ENCODE peak calls at places on chromosomes 5 and 9, in four cellular contexts. H, P, D and T are unnamed samples.

GRCh38 chr9:110655723-110656641 is 12.6 kb upstream of the MUSK start:
- DNase-seq in H (peak), D (no peak), P (no peak), T (no peak)

GRCh38 chr9:132942541-132943182 is 1.8 kb downstream of the TSC1 start:
- DNase-seq in H (peak), P (no peak), D (no peak), T (no peak)

GRCh38 chr5:121164632-121165031 is 687.0 kb upstream of the FTMT start:
- DNase-seq in P (no peak), D (no peak), H (no peak), T (no peak)

GRCh38 chr5:32572778-32573480 is 12.4 kb upstream of the SUB1 start:
- DNase-seq in D (peak), P (no peak), H (no peak), T (no peak)

GRCh38 chr9:89137548-89138462 is 40.8 kb downstream of the SHC3 start:
- DNase-seq in D (no peak), P (no peak), H (peak), T (peak)

GRCh38 chr5:74945561-74946165 is 79.5 kb upstream of the FAM169A start:
- DNase-seq in H (no peak), P (no peak), D (peak), T (no peak)

GRCh38 chr9:133370680-133371079 is 5.2 kb downstream of the SURF4 start:
- DNase-seq in H (no peak), P (no peak), D (no peak), T (no peak)

GRCh38 chr5:125112196-125112595 is 365.8 kb upstream of the ZNF608 start:
- DNase-seq in H (peak), P (no peak), D (no peak), T (no peak)

GRCh38 chr5:105132578-105132977 is 1570.0 kb upstream of the NUDT12 start:
- DNase-seq in P (no peak), H (no peak), D (no peak), T (no peak)

GRCh38 chr5:73640861-73641320 is 14.9 kb downstream of the ARHGEF28 start:
- DNase-seq in D (no peak), P (no peak), H (peak), T (peak)

GRCh38 chr9:35172878-35173277 is 11.1 kb downstream of the UNC13B start:
- DNase-seq in P (no peak), H (no peak), D (no peak), T (no peak)

GRCh38 chr9:129411501-129412175 is 209.3 kb downstream of the C9orf50 start:
- DNase-seq in D (no peak), P (no peak), H (no peak), T (no peak)

GRCh38 chr5:424259-425110 is 18.5 kb upstream of the EXOC3 start:
- DNase-seq in H (peak), P (no peak), D (peak), T (no peak)

GRCh38 chr9:89305868-89306267 is 5.1 kb upstream of the CKS2 start:
- DNase-seq in P (no peak), D (no peak), H (no peak), T (no peak)

GRCh38 chr5:1815881-1816292 is 14.7 kb downstream of the NDUFS6 start:
- DNase-seq in H (no peak), P (no peak), D (no peak), T (no peak)

GRCh38 chr9:36499156-36499886 is 73.4 kb upstream of the MELK start:
- DNase-seq in D (no peak), H (no peak), P (no peak), T (no peak)

GRCh38 chr5:75078035-75078434 is 25.7 kb upstream of the GCNT4 start:
- DNase-seq in D (no peak), P (no peak), H (no peak), T (no peak)

GRCh38 chr5:88889165-88890069 is 6.4 kb upstream of the MEF2C start:
- DNase-seq in D (no peak), H (peak), P (no peak), T (peak)

GRCh38 chr9:130034570-130034969 is 8.4 kb downstream of the FNBP1 start:
- DNase-seq in H (peak), D (no peak), P (no peak), T (peak)

GRCh38 chr5:149658299-149658698 is 71.8 kb upstream of the PPARGC1B start:
- DNase-seq in D (no peak), H (no peak), P (no peak), T (no peak)

GRCh38 chr9:4167040-4167671 is 132.7 kb downstream of the GLIS3 start:
- DNase-seq in D (no peak), H (peak), P (no peak), T (no peak)

GRCh38 chr5:178624626-178625546 is 2.0 kb downstream of the CLK4 start:
- DNase-seq in D (no peak), H (peak), P (no peak), T (peak)

GRCh38 chr9:33250458-33250995 is 10.6 kb downstream of the SPINK4 start:
- DNase-seq in P (no peak), H (peak), D (no peak), T (no peak)

GRCh38 chr9:37037744-37038640 is 3.9 kb upstream of the PAX5 start:
- DNase-seq in H (no peak), P (no peak), D (no peak), T (no peak)

GRCh38 chr9:34600908-34601307 is 11.0 kb downstream of the RPP25L start:
- DNase-seq in D (no peak), P (no peak), H (no peak), T (no peak)

GRCh38 chr5:78514427-78515345 is 133.9 kb downstream of the LHFPL2 start:
- DNase-seq in H (peak), D (no peak), P (no peak), T (no peak)

GRCh38 chr5:145925803-145926202 is 10.6 kb upstream of the SH3RF2 start:
- DNase-seq in D (no peak), H (peak), P (no peak), T (peak)

GRCh38 chr9:25691786-25692185 is 13.5 kb upstream of the TUSC1 start:
- DNase-seq in P (no peak), D (no peak), H (peak), T (no peak)

GRCh38 chr5:142816577-142816976 is 46.4 kb downstream of the ARHGAP26 start:
- DNase-seq in D (no peak), P (no peak), H (peak), T (peak)

GRCh38 chr5:6419340-6419852 is 29.3 kb upstream of the UBE2QL1 start:
- DNase-seq in D (no peak), P (no peak), H (no peak), T (peak)

GRCh38 chr5:105812356-105812755 is 1858.4 kb downstream of the EFNA5 start:
- DNase-seq in P (no peak), H (peak), D (no peak), T (no peak)

GRCh38 chr5:178241259-178241658 is 8.7 kb upstream of the PHYKPL start:
- DNase-seq in P (no peak), D (no peak), H (no peak), T (peak)

GRCh38 chr5:59367791-59368394 is 525.6 kb downstream of the PDE4D start:
- DNase-seq in P (no peak), H (peak), D (no peak), T (peak)

GRCh38 chr5:179347581-179347980 is 2.3 kb upstream of the ADAMTS2 start:
- DNase-seq in P (no peak), H (no peak), D (no peak), T (no peak)

GRCh38 chr5:142915840-142916424 is 145.8 kb downstream of the ARHGAP26 start:
- DNase-seq in H (peak), D (peak), P (peak), T (no peak)

GRCh38 chr9:111853450-111853827 is 43.2 kb upstream of the UGCG start:
- DNase-seq in P (no peak), H (no peak), D (no peak), T (no peak)

GRCh38 chr9:111854799-111855198 is 41.8 kb upstream of the UGCG start:
- DNase-seq in P (no peak), H (peak), D (no peak), T (no peak)

GRCh38 chr9:111852291-111852690 is 44.3 kb upstream of the UGCG start:
- DNase-seq in P (no peak), H (no peak), D (no peak), T (no peak)

DNA sequence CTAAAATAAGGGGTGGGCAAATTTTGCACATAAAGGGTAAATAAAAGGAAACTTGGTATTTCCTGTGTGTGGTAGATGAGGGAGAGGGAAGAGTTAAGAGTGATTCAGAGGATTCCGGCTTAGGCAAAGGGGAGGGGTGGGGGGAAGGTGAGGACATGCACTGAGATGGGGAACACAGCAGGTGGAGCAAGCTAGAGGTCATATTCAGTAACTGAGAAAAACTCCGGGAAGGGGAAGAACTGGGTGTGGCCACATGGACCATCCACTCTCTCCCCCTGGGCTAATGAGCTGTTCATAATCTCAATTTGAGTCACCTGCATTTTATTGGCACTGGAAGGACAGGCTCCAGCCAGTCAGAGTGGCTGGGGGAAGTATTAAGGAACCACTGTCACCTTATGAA is 45.1 kb upstream of the UGCG start:
- DNase-seq in H (peak), D (no peak), P (no peak), T (no peak)
- TF ChIP-seq FOS in H (no peak), D (no peak), P (no peak), T (no peak)

GRCh38 chr9:70517926-70518325 is 103.5 kb upstream of the KLF9 start:
- DNase-seq in D (no peak), P (peak), H (no peak), T (no peak)

GRCh38 chr9:70514273-70514672 is 99.8 kb upstream of the KLF9 start:
- DNase-seq in H (no peak), D (no peak), P (no peak), T (no peak)

GRCh38 chr9:70525553-70525952 is 111.1 kb upstream of the KLF9 start:
- DNase-seq in H (peak), P (no peak), D (no peak), T (peak)

GRCh38 chr9:70519912-70520724 is 105.7 kb upstream of the KLF9 start:
- DNase-seq in D (peak), H (no peak), P (no peak), T (no peak)
- H3K9ac ChIP-seq in D (peak), H (no peak), P (no peak), T (no peak)

DNA sequence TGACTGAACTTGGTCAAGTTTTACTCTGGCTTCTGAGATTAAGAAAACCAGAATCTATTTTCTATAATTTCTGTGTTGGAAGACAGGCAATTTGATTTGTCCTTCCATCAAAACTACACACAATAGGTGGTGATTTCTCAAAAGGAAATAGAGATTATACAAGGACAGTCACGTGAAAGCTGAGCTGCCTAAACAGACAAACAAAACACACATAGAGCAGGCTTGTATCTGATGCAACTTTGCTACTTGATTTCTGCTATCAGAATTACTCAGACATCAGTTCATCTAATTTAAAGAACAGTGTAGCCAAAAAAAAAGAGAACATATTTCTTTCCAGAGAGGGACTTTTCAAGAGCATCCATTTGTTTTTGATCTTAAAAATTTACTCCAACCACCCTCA is 2128.3 kb upstream of the C9orf72 start:
- DNase-seq in P (no peak), D (no peak), H (no peak), T (no peak)
- H2AFZ ChIP-seq in P (no peak), D (no peak), H (no peak), T (no peak)

GRCh38 chr5:134735243-134735642 is 3.1 kb upstream of the CAMLG start:
- DNase-seq in P (no peak), D (no peak), H (no peak), T (no peak)
- TF ChIP-seq FOS in P (no peak), D (no peak), H (no peak), T (no peak)

DNA sequence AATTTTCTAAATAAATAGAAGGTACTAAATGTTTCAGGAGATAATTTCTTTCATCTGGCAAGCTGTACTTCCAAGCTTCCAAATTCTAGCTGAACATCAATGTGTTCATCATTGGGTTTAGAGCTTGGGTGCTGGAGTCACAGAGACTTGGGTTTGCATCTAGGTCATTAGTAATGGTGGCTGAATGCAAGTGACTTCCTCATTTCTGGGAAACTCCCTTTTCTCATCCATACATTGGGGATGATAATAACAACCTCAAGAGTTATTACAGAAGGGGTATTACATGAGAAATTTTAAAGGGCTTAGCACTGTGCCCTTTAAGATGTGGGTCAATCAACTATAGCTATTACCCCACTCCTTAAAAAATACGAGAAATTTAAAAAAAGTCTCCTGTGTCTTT is 41.1 kb upstream of the KLF4 start:
- DNase-seq in H (no peak), P (no peak), D (no peak), T (no peak)
- H3K9ac ChIP-seq in H (no peak), P (no peak), D (no peak), T (no peak)

GRCh38 chr9:16074962-16075361 is 522.1 kb downstream of the CCDC171 start:
- DNase-seq in D (no peak), P (no peak), H (peak), T (no peak)
- H2AFZ ChIP-seq in D (no peak), P (no peak), H (no peak), T (no peak)

GRCh38 chr5:139708434-139708849 is 60.3 kb downstream of the CXXC5 start:
- DNase-seq in P (no peak), D (no peak), H (no peak), T (no peak)
- TF ChIP-seq FOS in P (no peak), D (no peak), H (no peak), T (no peak)

GRCh38 chr9:114156658-114157421 is 1.5 kb downstream of the COL27A1 start:
- DNase-seq in P (no peak), D (no peak), H (peak), T (peak)

GRCh38 chr9:114157516-114158176 is 2.3 kb downstream of the COL27A1 start:
- DNase-seq in D (no peak), P (no peak), H (peak), T (peak)

GRCh38 chr9:114159562-114160145 is 4.3 kb downstream of the COL27A1 start:
- DNase-seq in P (no peak), H (no peak), D (no peak), T (no peak)

GRCh38 chr9:114156311-114156657 is 947 bp downstream of the COL27A1 start:
- DNase-seq in H (no peak), P (no peak), D (no peak), T (no peak)

DNA sequence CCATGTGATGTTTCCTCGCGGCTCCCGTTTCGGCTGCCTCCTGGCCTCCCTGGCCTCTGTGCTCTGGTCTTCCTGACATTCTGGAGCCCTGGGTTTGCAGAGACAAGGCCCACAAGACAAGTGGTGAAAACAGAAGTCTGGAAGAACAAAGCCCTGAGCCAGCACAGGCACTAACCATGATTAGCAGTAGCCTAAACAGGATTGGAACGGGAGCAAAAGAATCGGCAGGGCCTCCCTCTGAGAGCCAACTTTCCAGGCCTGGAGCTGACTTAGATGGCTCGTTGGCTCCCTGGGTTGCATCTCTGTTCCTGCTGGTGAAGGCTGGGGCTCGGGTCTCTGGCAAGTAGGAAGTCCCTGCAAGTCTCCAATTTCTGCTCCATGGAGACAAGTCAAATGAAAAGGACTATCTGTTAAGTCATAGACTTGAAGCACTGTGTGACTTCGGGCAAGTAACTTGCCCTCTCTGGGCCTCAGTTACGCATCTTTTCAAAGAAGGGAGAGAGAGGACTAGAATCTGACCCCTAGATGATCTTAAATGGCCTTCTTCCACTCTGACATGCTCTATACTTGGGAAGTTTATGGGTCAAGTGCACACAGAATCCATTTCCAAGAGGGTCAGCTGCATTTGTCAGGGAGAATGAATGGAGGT is 3.3 kb downstream of the COL27A1 start:
- DNase-seq in D (no peak), P (no peak), H (no peak), T (no peak)
- H3K9ac ChIP-seq in D (no peak), P (no peak), H (no peak), T (no peak)

GRCh38 chr9:38621434-38622082 is 1.2 kb upstream of the ANKRD18A start:
- DNase-seq in P (no peak), H (no peak), D (no peak), T (no peak)
- H2AFZ ChIP-seq in P (no peak), H (peak), D (no peak), T (peak)